ENCODE peak calls at places on chromosomes 11 and 22, in ten cellular contexts. X is MM.1S, N is B cell, D is epithelial cell of esophagus, Y is hepatocyte, R is BJ, V is cardiac muscle cell, Z is AG10803, L is GM13976, H is omental fat pad. A is an unnamed sample.

GRCh38 chr11:19867064-19867463 is 154.4 kb downstream of the NAV2 start:
- DNase-seq in Y (no peak), X (no peak), V (no peak), R (no peak), D (no peak), H (no peak), N (no peak), Z (no peak), L (no peak), A (no peak)

GRCh38 chr11:34830648-34831047 is 85.5 kb downstream of the APIP start:
- DNase-seq in V (no peak), H (no peak), Y (no peak), L (no peak), R (no peak), D (no peak), Z (no peak), X (no peak), N (no peak), A (no peak)

GRCh38 chr22:23383491-23384450 is 196.3 kb downstream of the IGLL1 start:
- DNase-seq in N (no peak), Y (peak), Z (no peak), L (peak), D (no peak), R (no peak), H (no peak), V (peak), X (no peak), A (no peak)

GRCh38 chr11:130611791-130612251 is 163.4 kb downstream of the ADAMTS15 start:
- DNase-seq in Z (peak), D (peak), V (peak), L (no peak), N (no peak), X (peak), R (peak), H (no peak), Y (no peak), A (no peak)

GRCh38 chr11:115222218-115222862 is 281.9 kb downstream of the CADM1 start:
- DNase-seq in Z (peak), N (no peak), R (peak), Y (no peak), X (peak), L (peak), D (peak), V (no peak), H (no peak), A (no peak)

GRCh38 chr11:36945384-36945783 is 347.3 kb upstream of the RAG2 start:
- DNase-seq in V (peak), N (no peak), H (no peak), D (peak), Y (peak), L (no peak), X (no peak), R (no peak), Z (peak), A (no peak)

GRCh38 chr11:26231252-26231661 is 100.7 kb upstream of the ANO3 start:
- DNase-seq in V (no peak), N (no peak), R (no peak), H (no peak), Z (peak), L (no peak), X (no peak), D (peak), Y (no peak), A (no peak)

GRCh38 chr11:35647535-35648092 is 15.0 kb upstream of the TRIM44 start:
- DNase-seq in N (no peak), L (no peak), X (no peak), H (no peak), Y (no peak), R (no peak), V (no peak), D (no peak), Z (no peak), A (no peak)

GRCh38 chr22:26172389-26172990 is 3.2 kb downstream of the SEZ6L start:
- DNase-seq in H (no peak), R (no peak), D (peak), L (peak), X (peak), N (no peak), V (peak), Y (peak), Z (peak), A (peak)

GRCh38 chr11:68610452-68611116 is 73.8 kb upstream of the GAL start:
- DNase-seq in V (no peak), X (no peak), L (no peak), H (no peak), R (no peak), Y (no peak), N (no peak), D (no peak), Z (peak), A (no peak)

GRCh38 chr11:69189059-69189458 is 33.3 kb downstream of the SMIM38 start:
- DNase-seq in D (no peak), X (no peak), H (no peak), L (no peak), V (no peak), Y (no peak), N (no peak), R (no peak), Z (no peak), A (no peak)

GRCh38 chr11:73218106-73218829 is at the start of gene P2RY2:
- DNase-seq in D (peak), Z (peak), Y (peak), L (peak), H (no peak), R (no peak), V (peak), X (peak), N (no peak), A (peak)

GRCh38 chr11:114261791-114262190 is 34.4 kb upstream of the NNMT start:
- DNase-seq in Z (no peak), L (no peak), X (no peak), Y (no peak), V (no peak), D (no peak), N (peak), R (no peak), H (no peak), A (no peak)

DNA sequence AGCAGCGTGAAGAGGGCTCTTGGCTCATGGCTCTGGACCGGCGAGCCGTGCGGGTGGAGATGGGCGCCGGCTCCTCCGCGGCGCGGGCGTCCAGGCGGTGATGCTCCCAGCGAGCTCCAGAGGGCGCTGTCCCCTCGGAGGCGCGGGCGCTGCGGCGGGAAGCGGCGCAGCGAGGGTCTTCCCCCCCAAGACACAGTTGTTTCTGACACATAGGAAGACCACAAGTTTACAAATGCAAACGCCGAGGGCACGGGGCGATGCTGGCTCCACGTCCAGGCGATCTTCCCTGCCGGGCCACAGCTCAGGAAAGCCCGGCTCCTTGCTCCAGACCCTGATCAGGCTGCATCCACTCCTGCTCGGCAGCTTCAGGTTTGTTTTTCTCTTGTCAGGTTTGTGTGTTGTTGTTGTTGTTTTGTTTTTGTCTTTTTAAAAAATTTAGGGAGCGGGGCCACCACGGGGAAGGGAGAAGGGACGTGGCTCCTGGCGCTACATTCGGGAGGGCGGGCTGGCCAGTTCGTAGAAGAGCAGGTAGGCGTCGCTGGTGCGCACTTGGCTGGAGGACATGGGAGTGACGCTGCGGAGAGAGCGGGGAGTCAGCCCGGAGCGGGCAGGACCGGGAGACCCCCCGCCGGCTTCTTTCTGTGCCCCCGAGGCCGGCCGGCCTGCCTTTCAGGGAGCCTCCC is 10.0 kb upstream of the MFRP start:
- DNase-seq in R (no peak), V (peak), L (peak), X (peak), D (peak), Y (peak), Z (peak), N (peak), H (peak), A (peak)
- TF ChIP-seq CTCF in R (peak), V (peak), L (peak), X (peak), D (peak), Y (peak), Z (peak), N (peak), H (peak), A (peak)

GRCh38 chr22:19360862-19361261 is 69.3 kb upstream of the CLTCL1 start:
- DNase-seq in X (no peak), V (no peak), D (no peak), Y (no peak), Z (no peak), H (no peak), L (no peak), N (no peak), R (no peak), A (no peak)

GRCh38 chr22:19361501-19362103 is 69.9 kb downstream of the HIRA start:
- DNase-seq in X (no peak), N (peak), Z (no peak), H (no peak), V (no peak), L (peak), R (no peak), D (no peak), Y (no peak), A (no peak)

GRCh38 chr22:19358703-19359553 is 67.4 kb upstream of the CLTCL1 start:
- DNase-seq in R (no peak), H (no peak), V (no peak), Y (no peak), N (no peak), Z (no peak), L (no peak), D (no peak), X (no peak), A (no peak)

GRCh38 chr22:19359554-19360299 is 68.2 kb upstream of the CLTCL1 start:
- DNase-seq in Z (no peak), H (no peak), R (no peak), X (no peak), V (no peak), N (peak), L (no peak), Y (no peak), D (no peak), A (no peak)

GRCh38 chr22:19360300-19360792 is 68.8 kb upstream of the CLTCL1 start:
- DNase-seq in X (no peak), Y (no peak), L (no peak), V (no peak), N (no peak), Z (no peak), D (no peak), R (no peak), H (no peak), A (no peak)
- TF ChIP-seq CTCF in X (no peak), Y (no peak), L (no peak), V (no peak), N (no peak), Z (no peak), D (no peak), R (no peak), H (no peak), A (no peak)

GRCh38 chr22:42938976-42939375 is 76.0 kb downstream of the PACSIN2 start:
- DNase-seq in Y (no peak), Z (peak), L (no peak), D (peak), H (no peak), V (no peak), R (no peak), N (no peak), X (no peak), A (no peak)
- TF ChIP-seq CTCF in Y (no peak), Z (no peak), L (no peak), D (no peak), H (no peak), V (no peak), R (no peak), N (no peak), X (no peak), A (no peak)

GRCh38 chr11:65217441-65218423 is 36.0 kb downstream of the CAPN1 start:
- DNase-seq in H (no peak), R (no peak), Y (no peak), X (no peak), V (no peak), L (peak), D (no peak), N (no peak), Z (no peak), A (no peak)
- TF ChIP-seq CTCF in H (no peak), R (no peak), Y (no peak), X (no peak), V (no peak), L (no peak), D (no peak), N (no peak), Z (no peak), A (no peak)

A was measured in progenitor cell of endocrine pancreas.